ENCODE peak calls at places on chromosomes 13 and 19, in six cellular contexts. V is MM.1S, Q is PC-3, K is HepG2, B is K562, A is GM23338. I is an unnamed sample. For H3K79me2, the result is how much of the 10 kb centered on the place peaks cover.

GRCh38 chr13:75049936-75050335 is 432.0 kb downstream of the TBC1D4 start:
- DNase-seq in V (no peak), Q (no peak), K (no peak), B (no peak), A (no peak), I (no peak)

GRCh38 chr13:31204592-31204991 is 4.8 kb downstream of the B3GLCT start:
- DNase-seq in V (no peak), Q (peak), K (peak), B (peak), A (no peak), I (no peak)

GRCh38 chr19:45638930-45639729 is at the start of gene EML2:
- DNase-seq in V (peak), Q (peak), K (peak), B (peak), A (peak), I (peak)

GRCh38 chr13:108728370-108728769 is 99.0 kb downstream of the MYO16 start:
- DNase-seq in V (no peak), Q (peak), K (peak), B (peak), A (peak), I (no peak)

GRCh38 chr19:10104665-10105221 is 1.4 kb upstream of the PPAN start:
- DNase-seq in V (no peak), Q (no peak), K (no peak), B (peak), A (no peak), I (no peak)

GRCh38 chr13:96285729-96286128 is 195.8 kb downstream of the HS6ST3 start:
- DNase-seq in V (no peak), Q (no peak), K (no peak), B (no peak), A (no peak), I (no peak)

GRCh38 chr19:15945301-15945700 is 3.5 kb upstream of the OR10H4 start:
- DNase-seq in V (no peak), Q (no peak), K (no peak), B (no peak), A (no peak), I (no peak)

GRCh38 chr13:74243637-74244526 is 109.7 kb upstream of the KLF12 start:
- DNase-seq in V (no peak), Q (peak), K (no peak), B (no peak), A (no peak), I (no peak)

GRCh38 chr13:45595968-45596367 is 19.6 kb downstream of the ERICH6B start:
- DNase-seq in V (no peak), Q (no peak), K (no peak), B (no peak), A (peak), I (no peak)

GRCh38 chr13:98972627-98973026 is 5.2 kb downstream of the DOCK9 start:
- DNase-seq in V (no peak), Q (peak), K (no peak), B (no peak), A (no peak), I (peak)

GRCh38 chr13:90502762-90503161 is 844.7 kb upstream of the MIR17HG start:
- DNase-seq in V (no peak), Q (no peak), K (no peak), B (no peak), A (no peak), I (no peak)

GRCh38 chr19:2253106-2254051 is 2.8 kb downstream of the JSRP1 start:
- DNase-seq in V (no peak), Q (no peak), K (peak), B (no peak), A (peak), I (no peak)

GRCh38 chr19:46287585-46287984 is 9.3 kb upstream of the HIF3A start:
- DNase-seq in V (no peak), Q (no peak), K (no peak), B (peak), A (no peak), I (no peak)

GRCh38 chr19:3365447-3366103 is 808 bp upstream of the NFIC start:
- DNase-seq in V (no peak), Q (peak), K (no peak), B (peak), A (no peak), I (peak)

GRCh38 chr13:73303858-73304257 is 245.1 kb downstream of the KLF5 start:
- DNase-seq in V (no peak), Q (peak), K (no peak), B (no peak), A (no peak), I (no peak)

GRCh38 chr13:93268327-93269028 is 41.9 kb downstream of the GPC6 start:
- DNase-seq in V (no peak), Q (no peak), K (no peak), B (no peak), A (peak), I (no peak)

GRCh38 chr19:21680026-21680425 is 87.4 kb downstream of the ZNF100 start:
- DNase-seq in V (no peak), Q (no peak), K (no peak), B (no peak), A (peak), I (no peak)

GRCh38 chr19:29503140-29503758 is 22.5 kb upstream of the VSTM2B start:
- DNase-seq in V (no peak), Q (no peak), K (no peak), B (no peak), A (no peak), I (no peak)

GRCh38 chr13:42229287-42229686 is 42.7 kb upstream of the AKAP11 start:
- DNase-seq in V (no peak), Q (no peak), K (peak), B (no peak), A (no peak), I (no peak)

GRCh38 chr13:44386932-44387556 is 13.4 kb downstream of the SERP2 start:
- DNase-seq in V (no peak), Q (no peak), K (no peak), B (peak), A (no peak), I (no peak)

GRCh38 chr13:33471182-33471581 is 185.6 kb upstream of the STARD13 start:
- DNase-seq in V (no peak), Q (peak), K (no peak), B (no peak), A (no peak), I (no peak)

GRCh38 chr13:41244555-41244954 is 18.8 kb downstream of the MTRF1 start:
- DNase-seq in V (no peak), Q (no peak), K (no peak), B (peak), A (peak), I (no peak)

GRCh38 chr13:37526710-37527446 is 71.7 kb downstream of the POSTN start:
- DNase-seq in V (no peak), Q (no peak), K (no peak), B (no peak), A (no peak), I (no peak)

GRCh38 chr13:40031031-40031430 is 375.6 kb downstream of the COG6 start:
- DNase-seq in V (no peak), Q (peak), K (no peak), B (no peak), A (no peak), I (no peak)

GRCh38 chr19:7841751-7842660 is 12.0 kb downstream of the EVI5L start:
- DNase-seq in V (no peak), Q (no peak), K (no peak), B (no peak), A (no peak), I (no peak)

DNA sequence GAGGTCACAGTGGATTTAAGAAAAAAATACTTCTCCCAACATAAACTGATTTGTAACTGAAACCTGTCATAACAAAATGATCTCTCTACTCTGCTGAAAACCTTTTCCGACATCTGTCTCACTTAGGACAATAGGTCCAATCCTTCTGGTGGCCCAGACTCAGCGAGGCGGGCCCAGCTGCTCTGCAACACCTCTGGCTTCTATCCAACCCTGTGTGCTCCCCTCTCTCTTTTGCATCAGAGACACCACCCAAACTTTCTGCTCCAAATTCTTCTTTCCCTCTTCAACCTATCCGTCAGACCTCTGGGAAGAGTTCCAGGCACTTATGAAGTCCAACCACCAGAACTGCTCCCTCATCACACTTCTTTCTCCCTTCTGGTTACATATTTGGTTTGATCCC is 9.7 kb downstream of the SAFB2 start:
- DNase-seq in V (no peak), Q (no peak), K (no peak), B (no peak), A (no peak), I (no peak)
- H3K79me2 ChIP-seq in V (half or more), Q (half or more), K (under half), B (under half), A (under half), I (under half)

GRCh38 chr13:28100149-28101121 is at the start of gene FLT3:
- DNase-seq in V (peak), Q (peak), K (no peak), B (peak), A (peak), I (peak)
- TF ChIP-seq EZH2 in V (no peak), Q (no peak), K (peak), B (no peak), A (peak), I (no peak)

GRCh38 chr13:24251525-24251924 is 57.9 kb upstream of the C1QTNF9 start:
- DNase-seq in V (no peak), Q (no peak), K (no peak), B (no peak), A (no peak), I (no peak)

GRCh38 chr13:24254151-24254810 is 55.1 kb upstream of the C1QTNF9 start:
- DNase-seq in V (no peak), Q (no peak), K (no peak), B (no peak), A (no peak), I (no peak)

GRCh38 chr13:24249586-24249985 is 59.8 kb upstream of the C1QTNF9 start:
- DNase-seq in V (no peak), Q (no peak), K (no peak), B (no peak), A (no peak), I (no peak)

GRCh38 chr13:24253520-24254150 is 55.7 kb upstream of the C1QTNF9 start:
- DNase-seq in V (no peak), Q (no peak), K (no peak), B (no peak), A (no peak), I (no peak)

DNA sequence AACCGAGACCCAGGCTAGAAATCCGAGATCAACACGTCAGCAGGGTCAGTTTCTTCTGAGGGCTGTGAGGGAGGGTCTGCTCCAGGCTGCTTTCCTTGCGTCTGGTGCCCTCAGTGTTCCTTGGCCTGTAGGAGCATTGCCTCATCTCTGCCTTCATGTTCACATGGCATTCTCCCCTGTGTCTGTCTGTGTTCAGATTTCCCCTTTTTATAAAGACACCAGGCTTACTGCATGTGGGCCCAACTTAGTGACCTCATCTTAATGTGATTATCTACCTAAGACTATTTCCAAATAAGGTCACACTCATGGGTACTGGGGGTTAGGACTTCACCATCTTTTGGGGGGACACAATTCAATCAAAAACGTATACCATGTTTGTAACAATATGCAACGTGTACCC is 57.2 kb upstream of the C1QTNF9 start:
- DNase-seq in V (no peak), Q (no peak), K (no peak), B (no peak), A (no peak), I (no peak)
- H3K27ac ChIP-seq in V (no peak), Q (no peak), K (no peak), B (no peak), A (no peak), I (no peak)

DNA sequence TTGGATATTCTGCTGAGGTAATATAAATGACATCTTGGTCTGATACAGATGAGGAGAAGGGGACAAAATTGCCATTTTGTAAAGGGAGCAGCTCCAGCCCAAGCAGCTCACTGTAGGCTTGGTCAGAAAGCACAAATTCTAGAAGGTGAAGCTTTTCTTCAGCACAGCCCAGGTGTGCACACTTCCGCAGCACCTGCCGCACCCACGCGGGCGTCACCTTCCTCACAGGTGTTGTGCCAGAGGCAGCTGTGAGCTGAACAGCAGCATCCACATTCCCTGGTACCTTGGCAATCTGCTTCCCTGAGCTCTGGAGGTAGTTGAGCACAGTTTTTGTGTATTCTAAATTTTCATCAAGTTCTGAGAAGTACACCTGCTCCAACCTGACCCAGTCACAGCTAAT is 79.0 kb downstream of the SACS start:
- DNase-seq in V (no peak), Q (no peak), K (no peak), B (no peak), A (no peak), I (no peak)
- H3K79me2 ChIP-seq in V (under half), Q (under half), K (under half), B (under half), A (under half), I (under half)

DNA sequence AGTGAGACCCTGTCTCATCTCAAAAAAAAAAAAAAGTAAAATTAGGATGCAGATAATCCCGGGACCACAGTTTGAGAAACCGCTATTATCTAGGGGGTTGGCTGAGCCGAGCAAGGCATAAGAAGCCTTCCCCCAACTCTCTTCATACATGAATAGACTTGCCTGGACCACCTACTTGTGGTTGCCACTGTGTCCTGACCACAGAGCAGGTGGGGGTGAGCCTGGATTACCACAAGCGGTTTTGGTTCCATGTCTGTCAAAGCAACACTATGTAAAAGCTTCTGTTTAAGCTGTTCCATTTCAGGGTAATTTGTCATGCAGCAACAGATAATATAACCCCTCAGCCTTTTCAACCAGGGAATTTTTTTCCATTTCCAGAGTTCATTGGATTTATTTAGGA is 3.3 kb upstream of the NAPA start:
- DNase-seq in V (peak), Q (no peak), K (no peak), B (no peak), A (no peak), I (no peak)
- TF ChIP-seq EZH2 in V (no peak), Q (no peak), K (no peak), B (no peak), A (no peak), I (no peak)